ENCODE peak calls at places on chromosome 21, in nine cellular contexts. R is spleen, U is ovary, S is stomach, G is heart left ventricle, K is endothelial cell of umbilical vein, D is HCT116, L is GM12878, Z is Peyer's patch. C is an unnamed sample.

GRCh38 chr21:25515484-25516405 is 91.5 kb downstream of the MRPL39 start:
- DNase-seq in R (no peak), U (no peak), S (no peak), G (no peak), K (no peak), D (no peak), L (no peak), Z (no peak), C (no peak)

GRCh38 chr21:28624626-28625025 is 368.1 kb downstream of the LTN1 start:
- DNase-seq in R (no peak), U (no peak), S (peak; percentile 33), G (no peak), K (no peak), D (no peak), L (no peak), Z (no peak), C (no peak)

GRCh38 chr21:31479222-31479621 is 135.2 kb upstream of the TIAM1 start:
- DNase-seq in R (no peak), U (no peak), S (no peak), G (no peak), K (no peak), D (no peak), L (no peak), Z (no peak), C (no peak)

GRCh38 chr21:14987370-14988170 is 77.2 kb downstream of the NRIP1 start:
- DNase-seq in R (no peak), U (no peak), S (no peak), G (no peak), K (no peak), D (no peak), L (no peak), Z (no peak), C (no peak)

GRCh38 chr21:31514598-31514997 is 144.9 kb upstream of the SOD1 start:
- DNase-seq in R (no peak), U (no peak), S (no peak), G (no peak), K (no peak), D (no peak), L (no peak), Z (no peak), C (no peak)

GRCh38 chr21:15065381-15066230 is 806 bp upstream of the NRIP1 start:
- DNase-seq in R (peak; percentile 94), U (peak; percentile 85), S (peak; percentile 68), G (peak; percentile 83), K (peak; percentile 67), D (no peak), L (no peak), Z (peak; percentile 94), C (peak; percentile 65)

GRCh38 chr21:25995283-25995682 is 175.3 kb downstream of the APP start:
- DNase-seq in R (no peak), U (no peak), S (no peak), G (no peak), K (no peak), D (no peak), L (no peak), Z (no peak), C (no peak)

GRCh38 chr21:28688381-28688780 is 304.3 kb downstream of the LTN1 start:
- DNase-seq in R (no peak), U (no peak), S (no peak), G (no peak), K (no peak), D (no peak), L (no peak), Z (no peak), C (no peak)

GRCh38 chr21:17585875-17586450 is 26.7 kb downstream of the BTG3 start:
- DNase-seq in R (no peak), U (no peak), S (no peak), G (no peak), K (peak; percentile 56), D (peak; percentile 42), L (no peak), Z (no peak), C (no peak)

GRCh38 chr21:31337086-31337485 is 7.0 kb downstream of the TIAM1 start:
- DNase-seq in R (no peak), U (no peak), S (no peak), G (no peak), K (no peak), D (no peak), L (no peak), Z (no peak), C (no peak)

GRCh38 chr21:16969636-16970035 is 543.2 kb upstream of the CXADR start:
- DNase-seq in R (no peak), U (no peak), S (no peak), G (no peak), K (peak; percentile 61), D (no peak), L (no peak), Z (no peak), C (no peak)

GRCh38 chr21:26982767-26983166 is 15.9 kb upstream of the ADAMTS5 start:
- DNase-seq in R (no peak), U (peak; percentile 19), S (no peak), G (no peak), K (no peak), D (no peak), L (no peak), Z (no peak), C (peak; percentile 70)

GRCh38 chr21:27206368-27206982 is 239.6 kb upstream of the ADAMTS5 start:
- DNase-seq in R (no peak), U (no peak), S (no peak), G (no peak), K (no peak), D (no peak), L (no peak), Z (no peak), C (no peak)

GRCh38 chr21:26844258-26845065 is 747 bp downstream of the ADAMTS1 start:
- DNase-seq in R (peak; percentile 77), U (peak; percentile 68), S (no peak), G (peak; percentile 73), K (peak; percentile 51), D (no peak), L (no peak), Z (no peak), C (peak; percentile 55)

GRCh38 chr21:39533545-39534226 is 79.1 kb upstream of the B3GALT5 start:
- DNase-seq in R (no peak), U (no peak), S (no peak), G (no peak), K (no peak), D (no peak), L (no peak), Z (no peak), C (no peak)
- H3K27ac ChIP-seq in R (no peak overlapping the region), U (no peak overlapping the region), S (no peak overlapping the region), G (no peak overlapping the region), K (no peak overlapping the region), D (no peak overlapping the region), L (no peak overlapping the region), Z (no peak overlapping the region), C (no peak overlapping the region)

GRCh38 chr21:45973475-45974072 is 8.0 kb upstream of the COL6A1 start:
- DNase-seq in R (peak; percentile 90), U (peak; percentile 93), S (peak; percentile 66), G (peak; percentile 90), K (peak; percentile 77), D (peak; percentile 35), L (no peak), Z (peak; percentile 86), C (peak; percentile 78)
- TF ChIP-seq POLR2A in R (no peak), U (peak; percentile 43), S (no peak), G (no peak), K (no peak), D (no peak), L (peak; percentile 27), Z (no peak), C (no peak)

GRCh38 chr21:34702341-34702807 is 33.6 kb downstream of the CLIC6 start:
- DNase-seq in R (no peak), U (no peak), S (peak; percentile 26), G (no peak), K (no peak), D (no peak), L (no peak), Z (no peak), C (peak; percentile 17)

GRCh38 chr21:34705032-34705431 is 36.2 kb downstream of the CLIC6 start:
- DNase-seq in R (no peak), U (no peak), S (no peak), G (no peak), K (no peak), D (no peak), L (no peak), Z (no peak), C (peak; percentile 18)

GRCh38 chr21:34704119-34704518 is 35.3 kb downstream of the CLIC6 start:
- DNase-seq in R (no peak), U (no peak), S (no peak), G (no peak), K (no peak), D (no peak), L (no peak), Z (no peak), C (no peak)

GRCh38 chr21:34701726-34702125 is 32.9 kb downstream of the CLIC6 start:
- DNase-seq in R (no peak), U (no peak), S (no peak), G (no peak), K (no peak), D (no peak), L (no peak), Z (no peak), C (no peak)

GRCh38 chr21:34703566-34703965 is 34.8 kb downstream of the CLIC6 start:
- DNase-seq in R (no peak), U (no peak), S (no peak), G (no peak), K (no peak), D (no peak), L (no peak), Z (no peak), C (no peak)
- H3K27ac ChIP-seq in R (no peak overlapping the region), U (no peak overlapping the region), S (no peak overlapping the region), G (no peak overlapping the region), K (no peak overlapping the region), D (no peak overlapping the region), L (no peak overlapping the region), Z (no peak overlapping the region), C (no peak overlapping the region)

GRCh38 chr21:41506005-41506404 is 2.0 kb downstream of the TMPRSS2 start:
- DNase-seq in R (no peak), U (no peak), S (no peak), G (no peak), K (no peak), D (no peak), L (no peak), Z (no peak), C (no peak)
- TF ChIP-seq POLR2A in R (no peak), U (no peak), S (no peak), G (no peak), K (no peak), D (no peak), L (no peak), Z (no peak), C (no peak)

DNA sequence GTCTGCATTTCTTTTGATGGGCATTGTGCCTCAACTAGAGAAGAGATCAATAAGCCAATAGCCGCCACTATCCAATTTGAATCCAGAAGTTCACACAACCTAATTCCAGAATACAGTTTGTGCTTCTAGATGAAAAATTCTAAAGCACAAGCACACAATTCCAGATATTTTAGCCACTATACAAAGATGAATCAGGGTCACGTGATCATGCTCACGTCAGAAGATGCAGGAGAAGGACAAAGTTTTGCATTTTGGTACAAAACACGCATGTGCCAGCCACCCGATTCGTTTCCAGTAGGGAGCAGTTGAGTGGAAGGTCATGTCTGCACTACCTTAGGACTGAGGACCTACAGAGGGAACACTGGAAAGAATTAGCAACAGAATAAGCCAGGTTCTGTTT is 3.6 kb downstream of the KCNJ15 start:
- DNase-seq in R (no peak), U (no peak), S (no peak), G (no peak), K (no peak), D (no peak), L (no peak), Z (no peak), C (no peak)
- H3K27ac ChIP-seq in R (no peak overlapping the region), U (no peak overlapping the region), S (no peak overlapping the region), G (no peak overlapping the region), K (no peak overlapping the region), D (no peak overlapping the region), L (no peak overlapping the region), Z (no peak overlapping the region), C (no peak overlapping the region)

GRCh38 chr21:37367758-37368535 is 1.4 kb downstream of the DYRK1A start:
- DNase-seq in R (peak; percentile 90), U (peak; percentile 37), S (peak; percentile 44), G (peak; percentile 73), K (peak; percentile 49), D (no peak), L (no peak), Z (peak; percentile 58), C (peak; percentile 36)
- TF ChIP-seq POLR2A in R (peak; percentile 55), U (no peak), S (no peak), G (peak; percentile 78), K (peak; percentile 67), D (no peak), L (peak; percentile 65), Z (no peak), C (peak; percentile 50)